ENCODE peak calls at places on chromosomes 4 and X, in ten cellular contexts. C, H, N, Q, M, V, B, X, U and F are unnamed samples.

GRCh38 chrX:32408389-32408788 is 803.0 kb downstream of the DMD start:
- DNase-seq in M (peak; percentile 12), H (no peak), B (peak; percentile 0), U (peak; percentile 3), V (no peak), C (peak; percentile 15), Q (no peak), X (no peak), N (no peak), F (peak; percentile 4)

GRCh38 chr4:5162909-5163508 is 111.7 kb downstream of the STK32B start:
- DNase-seq in M (no peak), N (no peak), Q (no peak), V (no peak), H (no peak), B (no peak), X (no peak), U (no peak), C (no peak), F (no peak)

GRCh38 chr4:24210332-24210902 is 320.6 kb upstream of the PPARGC1A start:
- DNase-seq in H (peak; percentile 75), N (peak; percentile 20), M (peak; percentile 79), C (no peak), B (no peak), Q (no peak), V (no peak), X (peak; percentile 59), U (no peak), F (no peak)

GRCh38 chrX:136623400-136623799 is 24.6 kb upstream of the CD40LG start:
- DNase-seq in Q (no peak), U (no peak), M (no peak), C (no peak), H (no peak), V (no peak), X (no peak), B (no peak), N (no peak), F (no peak)

GRCh38 chrX:120726294-120726693 is 96.4 kb upstream of the C1GALT1C1 start:
- DNase-seq in M (no peak), B (no peak), C (no peak), Q (peak; percentile 24), N (no peak), H (no peak), X (no peak), V (peak; percentile 39), U (no peak), F (peak; percentile 49)

GRCh38 chrX:8737883-8738282 is 5.9 kb upstream of the ANOS1 start:
- DNase-seq in Q (no peak), V (no peak), M (no peak), C (no peak), H (no peak), N (no peak), B (no peak), X (no peak), U (no peak), F (no peak)

GRCh38 chrX:79100791-79101484 is 43.5 kb upstream of the GPR174 start:
- DNase-seq in U (no peak), Q (no peak), N (no peak), H (no peak), C (no peak), M (no peak), B (no peak), X (no peak), V (no peak), F (no peak)

GRCh38 chrX:874061-874460 is 243.5 kb downstream of the SHOX start:
- DNase-seq in M (no peak), U (no peak), N (no peak), C (no peak), H (no peak), V (no peak), Q (no peak), X (no peak), B (no peak), F (no peak)

GRCh38 chrX:10168226-10168625 is 11.5 kb downstream of the CLCN4 start:
- DNase-seq in X (no peak), N (no peak), C (no peak), B (no peak), Q (no peak), U (no peak), M (peak; percentile 24), H (no peak), V (no peak), F (no peak)

GRCh38 chrX:38985375-38985774 is 184.1 kb downstream of the MID1IP1 start:
- DNase-seq in M (no peak), U (no peak), N (no peak), V (peak; percentile 14), B (peak; percentile 31), X (no peak), H (peak; percentile 32), Q (peak; percentile 33), C (peak; percentile 7), F (peak; percentile 50)

GRCh38 chr4:54840992-54841768 is 183.4 kb downstream of the KIT start:
- DNase-seq in U (no peak), V (no peak), C (no peak), H (peak; percentile 6), X (no peak), M (no peak), B (no peak), N (no peak), Q (no peak), F (no peak)

GRCh38 chrX:133412246-133412645 is 3.0 kb downstream of the GPC4 start:
- DNase-seq in Q (no peak), V (no peak), C (no peak), N (no peak), B (no peak), U (no peak), M (no peak), X (no peak), H (no peak), F (no peak)

GRCh38 chr4:24488399-24489164 is 95.8 kb downstream of the DHX15 start:
- DNase-seq in N (peak; percentile 80), Q (peak; percentile 73), B (no peak), U (peak; percentile 87), M (peak; percentile 76), V (no peak), X (peak; percentile 79), H (peak; percentile 41), C (peak; percentile 82), F (peak; percentile 82)

GRCh38 chr4:140091305-140091704 is 62.7 kb downstream of the MAML3 start:
- DNase-seq in X (no peak), N (no peak), U (no peak), H (no peak), B (no peak), M (no peak), Q (no peak), V (no peak), C (no peak), F (no peak)

GRCh38 chrX:40097492-40098263 is at the start of gene BCOR:
- DNase-seq in M (peak; percentile 72), X (peak; percentile 82), N (peak; percentile 80), Q (no peak), V (no peak), H (peak; percentile 51), U (peak; percentile 46), B (peak; percentile 67), C (peak; percentile 75), F (peak; percentile 66)

GRCh38 chrX:45807572-45808425 is 607.1 kb upstream of the DIPK2B start:
- DNase-seq in Q (no peak), N (no peak), X (peak; percentile 15), H (peak; percentile 72), M (no peak), B (peak; percentile 27), U (no peak), C (peak; percentile 36), V (no peak), F (no peak)

GRCh38 chr4:112172180-112172579 is 26.9 kb downstream of the FAM241A start:
- DNase-seq in H (no peak), U (no peak), N (no peak), C (no peak), B (no peak), Q (no peak), X (no peak), V (no peak), M (no peak), F (peak; percentile 43)

GRCh38 chr4:101210331-101210730 is 137.0 kb downstream of the PPP3CA start:
- DNase-seq in B (no peak), U (no peak), V (no peak), N (no peak), X (no peak), H (no peak), M (no peak), C (no peak), Q (no peak), F (no peak)

GRCh38 chrX:17464196-17464595 is 89.2 kb downstream of the NHS start:
- DNase-seq in M (no peak), H (peak; percentile 34), V (no peak), B (no peak), N (no peak), U (no peak), X (no peak), Q (no peak), C (no peak), F (no peak)

GRCh38 chrX:81259714-81260395 is 58.0 kb downstream of the SH3BGRL start:
- DNase-seq in N (no peak), V (no peak), H (peak; percentile 43), B (no peak), M (no peak), Q (no peak), U (no peak), X (no peak), C (no peak), F (no peak)